ENCODE peak calls at places on chromosome 18, in six cellular contexts. L is K562, P is HepG2, F is A549, R is GM12878, W is H1. D is an unnamed sample.

GRCh38 chr18:37661061-37661460 is 95.5 kb upstream of the CELF4 start:
- DNase-seq in F (no peak), L (no peak), R (no peak), W (no peak), P (no peak), D (no peak)

GRCh38 chr18:48019557-48019956 is 89.1 kb upstream of the SMAD2 start:
- DNase-seq in R (no peak), L (no peak), P (no peak), F (no peak), W (no peak), D (no peak)

GRCh38 chr18:58268849-58269248 is 224.8 kb downstream of the NEDD4L start:
- DNase-seq in W (no peak), L (peak), P (no peak), F (peak), R (no peak), D (no peak)

GRCh38 chr18:61608306-61608705 is 275.1 kb downstream of the CDH20 start:
- DNase-seq in W (no peak), R (no peak), L (no peak), F (no peak), P (no peak), D (no peak)

GRCh38 chr18:56789004-56789888 is 138.1 kb downstream of the WDR7 start:
- DNase-seq in R (no peak), F (peak), L (peak), W (no peak), P (peak), D (peak)

GRCh38 chr18:61702007-61702406 is 190.8 kb downstream of the RNF152 start:
- DNase-seq in R (no peak), P (no peak), F (no peak), L (no peak), W (no peak), D (no peak)

GRCh38 chr18:72830109-72830508 is 37.7 kb downstream of the NETO1 start:
- DNase-seq in L (no peak), F (peak), P (no peak), R (no peak), W (no peak), D (no peak)

GRCh38 chr18:73151086-73151485 is 283.3 kb upstream of the NETO1 start:
- DNase-seq in L (no peak), P (no peak), W (no peak), F (no peak), R (no peak), D (no peak)

GRCh38 chr18:22408059-22408458 is 9.7 kb downstream of the CTAGE1 start:
- DNase-seq in F (no peak), L (peak), P (no peak), W (no peak), R (no peak), D (no peak)

GRCh38 chr18:74540689-74541421 is 6.6 kb downstream of the CNDP1 start:
- DNase-seq in F (no peak), L (no peak), P (no peak), W (no peak), R (no peak), D (no peak)

GRCh38 chr18:49162226-49162848 is 211.6 kb upstream of the SMAD7 start:
- DNase-seq in L (no peak), P (no peak), F (no peak), W (no peak), R (peak), D (no peak)

GRCh38 chr18:38551881-38552280 is 986.3 kb upstream of the CELF4 start:
- DNase-seq in L (no peak), R (no peak), W (no peak), P (no peak), F (no peak), D (no peak)

GRCh38 chr18:56221195-56222065 is 417.0 kb downstream of the TXNL1 start:
- DNase-seq in L (no peak), R (no peak), W (no peak), F (no peak), P (no peak), D (no peak)

GRCh38 chr18:52160652-52161051 is 179.3 kb upstream of the DCC start:
- DNase-seq in F (peak), L (no peak), W (peak), P (no peak), R (no peak), D (no peak)

GRCh38 chr18:14937271-14937670 is 189.3 kb downstream of the ANKRD30B start:
- DNase-seq in P (no peak), R (no peak), L (no peak), W (no peak), F (no peak), D (no peak)

GRCh38 chr18:70380915-70381896 is 92.4 kb downstream of the SOCS6 start:
- DNase-seq in F (peak), P (peak), R (no peak), L (peak), W (no peak), D (no peak)

GRCh38 chr18:2916184-2916583 is 69.4 kb downstream of the EMILIN2 start:
- DNase-seq in P (no peak), W (no peak), R (no peak), F (no peak), L (no peak), D (no peak)

GRCh38 chr18:46237891-46238290 is 133.7 kb downstream of the HAUS1 start:
- DNase-seq in F (no peak), P (no peak), L (no peak), W (no peak), R (no peak), D (no peak)

GRCh38 chr18:32773187-32773712 is 427 bp upstream of the KLHL14 start:
- DNase-seq in F (no peak), L (no peak), P (no peak), R (no peak), W (no peak), D (no peak)

GRCh38 chr18:69935319-69936190 is 12.1 kb downstream of the CD226 start:
- DNase-seq in P (peak), R (peak), L (no peak), F (no peak), W (no peak), D (no peak)

GRCh38 chr18:12890500-12890899 is 6.5 kb upstream of the PTPN2 start:
- DNase-seq in F (peak), P (peak), L (peak), R (no peak), W (no peak), D (no peak)
- TF ChIP-seq CTCF in F (no peak), P (peak), L (peak), R (peak), W (peak), D (peak)

GRCh38 chr18:10386956-10387355 is 67.5 kb upstream of the APCDD1 start:
- DNase-seq in W (no peak), F (no peak), P (no peak), L (no peak), R (no peak), D (no peak)
- TF ChIP-seq CHD2 in W (no peak), F (no peak), P (no peak), L (no peak), R (no peak), D (no peak)

GRCh38 chr18:54193786-54194185 is 30.7 kb downstream of the MBD2 start:
- DNase-seq in F (no peak), P (no peak), R (no peak), L (no peak), W (no peak), D (no peak)

GRCh38 chr18:54192415-54192814 is 32.1 kb downstream of the MBD2 start:
- DNase-seq in F (no peak), P (no peak), W (no peak), L (no peak), R (no peak), D (no peak)

GRCh38 chr18:54197747-54198411 is 26.6 kb downstream of the MBD2 start:
- DNase-seq in L (peak), P (no peak), W (no peak), F (no peak), R (no peak), D (no peak)

GRCh38 chr18:54191352-54191751 is 33.1 kb downstream of the MBD2 start:
- DNase-seq in P (no peak), L (no peak), F (no peak), W (no peak), R (no peak), D (no peak)

GRCh38 chr18:54192900-54193299 is 31.6 kb downstream of the MBD2 start:
- DNase-seq in F (no peak), W (no peak), R (no peak), L (no peak), P (no peak), D (no peak)
- H3K4me3 ChIP-seq in F (no peak), W (no peak), R (no peak), L (no peak), P (no peak), D (no peak)

DNA sequence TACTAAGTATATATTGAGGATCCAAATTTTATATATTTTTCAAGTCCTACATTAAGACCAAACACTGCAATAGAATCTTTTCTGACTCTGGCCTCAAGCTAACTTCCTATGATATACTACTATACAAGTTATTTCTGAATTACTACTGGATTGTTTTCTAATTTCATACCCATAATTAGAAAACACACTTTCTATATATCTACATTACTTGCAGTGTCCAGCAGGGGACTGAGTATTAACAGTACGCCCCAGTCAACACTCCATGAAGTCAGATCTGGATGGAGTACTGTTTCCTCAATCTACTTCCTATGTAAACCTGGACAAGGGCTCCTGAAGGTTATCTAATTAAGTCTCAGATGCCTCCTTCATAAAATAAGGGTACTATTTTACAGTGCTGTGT is 26.5 kb downstream of the RMP24 start:
- DNase-seq in W (no peak), P (no peak), F (peak), L (peak), R (no peak), D (peak)
- TF ChIP-seq CTCF in W (no peak), P (no peak), F (no peak), L (peak), R (no peak), D (peak)

D was measured in SK-N-SH.